ENCODE peak calls at places on chromosomes 3 and 15, in five cellular contexts. One of them, this sample, is unnamed.

GRCh38 chr3:106862067-106862466 is 515.2 kb upstream of the CCDC54 start:
- DNase-seq in WTC11: no peak
- DNase-seq in left ventricle myocardium superior: no peak
- DNase-seq in sciatic nerve: no peak
- DNase-seq in activated T-cell treated with anti-CD3 and anti-CD28 coated beads, Interleukin-2, amount 50 U/mL, for 1 hour: no peak
- DNase-seq in this sample: peak; percentile 78

GRCh38 chr3:54957711-54958110 is 29.9 kb upstream of the LRTM1 start:
- DNase-seq in WTC11: no peak
- DNase-seq in left ventricle myocardium superior: no peak
- DNase-seq in sciatic nerve: no peak
- DNase-seq in activated T-cell treated with anti-CD3 and anti-CD28 coated beads, Interleukin-2, amount 50 U/mL, for 1 hour: no peak
- DNase-seq in this sample: no peak

GRCh38 chr3:133943639-133944131 is 48.0 kb upstream of the RAB6B start:
- DNase-seq in WTC11: no peak
- DNase-seq in left ventricle myocardium superior: no peak
- DNase-seq in sciatic nerve: no peak
- DNase-seq in activated T-cell treated with anti-CD3 and anti-CD28 coated beads, Interleukin-2, amount 50 U/mL, for 1 hour: no peak
- DNase-seq in this sample: peak; percentile 96

GRCh38 chr3:117587416-117587815 is 877.8 kb downstream of the TUSC7 start:
- DNase-seq in WTC11: no peak
- DNase-seq in left ventricle myocardium superior: no peak
- DNase-seq in sciatic nerve: no peak
- DNase-seq in activated T-cell treated with anti-CD3 and anti-CD28 coated beads, Interleukin-2, amount 50 U/mL, for 1 hour: no peak
- DNase-seq in this sample: no peak

GRCh38 chr15:39670687-39671086 is 89.8 kb downstream of the THBS1 start:
- DNase-seq in WTC11: no peak
- DNase-seq in left ventricle myocardium superior: no peak
- DNase-seq in sciatic nerve: no peak
- DNase-seq in activated T-cell treated with anti-CD3 and anti-CD28 coated beads, Interleukin-2, amount 50 U/mL, for 1 hour: no peak
- DNase-seq in this sample: no peak

GRCh38 chr3:196458063-196458462 is 25.8 kb upstream of the UBXN7 start:
- DNase-seq in WTC11: no peak
- DNase-seq in left ventricle myocardium superior: no peak
- DNase-seq in sciatic nerve: no peak
- DNase-seq in activated T-cell treated with anti-CD3 and anti-CD28 coated beads, Interleukin-2, amount 50 U/mL, for 1 hour: no peak
- DNase-seq in this sample: no peak

GRCh38 chr3:18556503-18556902 is 131.4 kb upstream of the SATB1 start:
- DNase-seq in WTC11: no peak
- DNase-seq in left ventricle myocardium superior: no peak
- DNase-seq in sciatic nerve: no peak
- DNase-seq in activated T-cell treated with anti-CD3 and anti-CD28 coated beads, Interleukin-2, amount 50 U/mL, for 1 hour: peak; percentile 31
- DNase-seq in this sample: no peak

GRCh38 chr3:29686889-29687592 is 406.2 kb downstream of the RBMS3 start:
- DNase-seq in WTC11: no peak
- DNase-seq in left ventricle myocardium superior: no peak
- DNase-seq in sciatic nerve: no peak
- DNase-seq in activated T-cell treated with anti-CD3 and anti-CD28 coated beads, Interleukin-2, amount 50 U/mL, for 1 hour: no peak
- DNase-seq in this sample: peak; percentile 69

GRCh38 chr3:36244728-36245127 is 135.6 kb upstream of the STAC start:
- DNase-seq in WTC11: no peak
- DNase-seq in left ventricle myocardium superior: no peak
- DNase-seq in sciatic nerve: no peak
- DNase-seq in activated T-cell treated with anti-CD3 and anti-CD28 coated beads, Interleukin-2, amount 50 U/mL, for 1 hour: no peak
- DNase-seq in this sample: no peak

GRCh38 chr15:35141743-35142356 is 56.8 kb upstream of the NANOGP8 start:
- DNase-seq in WTC11: no peak
- DNase-seq in left ventricle myocardium superior: no peak
- DNase-seq in sciatic nerve: no peak
- DNase-seq in activated T-cell treated with anti-CD3 and anti-CD28 coated beads, Interleukin-2, amount 50 U/mL, for 1 hour: no peak
- DNase-seq in this sample: no peak

GRCh38 chr15:92970656-92971055 is 70.5 kb downstream of the CHD2 start:
- DNase-seq in WTC11: no peak
- DNase-seq in left ventricle myocardium superior: no peak
- DNase-seq in sciatic nerve: no peak
- DNase-seq in activated T-cell treated with anti-CD3 and anti-CD28 coated beads, Interleukin-2, amount 50 U/mL, for 1 hour: no peak
- DNase-seq in this sample: no peak

This sample was measured in lung microvascular endothelial cell.